ENCODE peak calls at places on chromosomes 11 and 22, in ten cellular contexts. X is endothelial cell of umbilical vein; E is fibroblast of mammary gland; Q is HFF-Myc; R is naive thymus-derived CD4-positive, alpha-beta T cell; I is coronary artery; H is fibroblast of pulmonary artery; G is tibial artery; K is OCI-LY7; J is AG09309. Y is an unnamed sample.

GRCh38 chr11:34529643-34530042 is 16.0 kb upstream of the ELF5 start:
- DNase-seq in Q (no peak), G (no peak), I (no peak), J (no peak), H (no peak), K (no peak), E (no peak), R (no peak), X (no peak), Y (no peak)

GRCh38 chr11:113378013-113378412 is 9.6 kb upstream of the ANKK1 start:
- DNase-seq in X (no peak), E (no peak), J (no peak), G (no peak), K (no peak), R (no peak), H (no peak), I (no peak), Q (no peak), Y (no peak)

GRCh38 chr11:65266210-65266609 is 4.4 kb downstream of the POLA2 start:
- DNase-seq in H (peak), G (no peak), X (no peak), E (no peak), I (no peak), R (no peak), Q (no peak), J (no peak), K (peak), Y (no peak)

GRCh38 chr11:35812850-35813249 is 131.0 kb upstream of the LDLRAD3 start:
- DNase-seq in R (no peak), E (no peak), Q (no peak), G (no peak), I (no peak), K (no peak), H (peak), X (no peak), J (no peak), Y (no peak)

GRCh38 chr11:121530257-121530656 is 77.5 kb upstream of the SORL1-AS1 start:
- DNase-seq in I (no peak), K (no peak), G (no peak), Q (no peak), H (no peak), J (no peak), E (no peak), X (no peak), R (no peak), Y (no peak)

GRCh38 chr22:19035474-19036228 is 86.6 kb downstream of the DGCR2 start:
- DNase-seq in K (peak), J (no peak), G (no peak), I (no peak), X (no peak), H (no peak), Q (no peak), R (no peak), E (no peak), Y (no peak)

GRCh38 chr11:8262552-8263108 is 1.0 kb downstream of the LMO1 start:
- DNase-seq in G (peak), Q (no peak), E (peak), R (peak), H (peak), K (no peak), X (peak), I (peak), J (no peak), Y (peak)

GRCh38 chr11:105230586-105230985 is 91.0 kb upstream of the CARD18 start:
- DNase-seq in G (no peak), E (no peak), J (no peak), R (no peak), Q (no peak), K (no peak), X (no peak), I (no peak), H (no peak), Y (no peak)

GRCh38 chr11:105219269-105219668 is 79.7 kb upstream of the CARD18 start:
- DNase-seq in H (no peak), G (no peak), I (no peak), K (no peak), X (no peak), R (no peak), Q (no peak), J (no peak), E (no peak), Y (no peak)

GRCh38 chr22:38935616-38936015 is 21.8 kb upstream of the APOBEC3A start:
- DNase-seq in J (no peak), H (no peak), I (no peak), G (no peak), R (no peak), Q (no peak), E (no peak), X (no peak), K (no peak), Y (no peak)

GRCh38 chr11:78385205-78385604 is 32.4 kb downstream of the GAB2 start:
- DNase-seq in E (no peak), X (no peak), K (no peak), G (no peak), I (no peak), J (no peak), Q (no peak), H (no peak), R (no peak), Y (no peak)

GRCh38 chr22:20084547-20085413 is 4.7 kb downstream of the DGCR8 start:
- DNase-seq in I (no peak), X (no peak), J (no peak), G (no peak), Q (no peak), R (no peak), H (peak), E (peak), K (peak), Y (no peak)

GRCh38 chr11:4636136-4636535 is 1.1 kb upstream of the OR51D1 start:
- DNase-seq in E (no peak), Q (no peak), X (no peak), K (no peak), R (no peak), H (no peak), G (no peak), J (no peak), I (no peak), Y (no peak)

DNA sequence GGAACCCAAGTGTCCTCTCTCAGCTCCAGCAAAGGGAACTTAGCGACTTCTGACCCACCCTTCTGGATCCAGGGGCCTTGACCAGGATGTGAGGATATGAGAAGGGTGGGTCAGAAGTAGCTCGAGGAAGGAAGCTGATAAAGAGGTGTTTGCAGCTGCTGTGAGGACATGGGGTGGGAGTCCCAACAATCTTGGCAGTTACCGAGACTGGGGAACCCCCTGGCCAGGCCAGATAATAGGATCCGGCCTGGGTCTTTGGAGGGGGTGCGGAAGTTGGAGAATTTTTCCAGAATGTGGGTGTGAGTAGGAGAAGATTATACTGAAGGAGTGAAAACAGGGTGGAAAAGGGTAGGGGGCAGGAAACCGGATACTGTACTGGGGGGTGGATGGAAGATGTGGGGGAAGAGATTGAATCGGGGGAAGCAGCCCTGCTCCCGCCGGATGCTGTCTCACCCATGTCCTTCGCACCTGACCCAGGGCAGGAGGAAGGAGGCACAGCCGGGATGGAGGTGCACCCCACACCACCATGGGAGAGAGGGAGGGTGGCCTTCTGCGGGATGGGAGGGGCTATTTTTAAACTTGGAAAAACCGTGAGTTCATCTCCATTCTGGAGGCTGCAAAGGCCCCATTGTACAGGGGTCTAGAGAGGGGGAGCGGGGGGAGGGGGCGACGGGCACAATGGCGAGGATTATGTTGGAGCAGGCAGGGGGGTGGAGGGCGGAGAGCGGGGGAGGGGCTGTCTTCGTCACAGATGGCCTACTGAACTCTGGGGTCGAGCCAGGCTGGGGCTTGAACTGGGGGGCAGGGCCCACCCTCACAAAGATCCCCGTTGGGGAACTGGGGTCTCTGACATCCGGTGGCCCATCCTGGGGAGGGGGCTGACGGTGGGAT is 3.0 kb upstream of the MCAM start:
- DNase-seq in I (no peak), G (no peak), K (no peak), E (no peak), Q (no peak), J (no peak), X (peak), H (no peak), R (no peak), Y (no peak)
- H3K4me3 ChIP-seq in I (peak), G (peak), K (peak), E (no peak), Q (no peak), J (no peak), X (no peak), H (no peak), R (no peak), Y (no peak)

GRCh38 chr11:95398437-95399112 is 167.6 kb upstream of the SESN3 start:
- DNase-seq in G (no peak), E (peak), X (no peak), I (no peak), Q (no peak), H (peak), K (no peak), R (no peak), J (no peak), Y (peak)

GRCh38 chr11:95404370-95404769 is 173.4 kb upstream of the SESN3 start:
- DNase-seq in R (no peak), H (no peak), K (no peak), Q (no peak), X (no peak), J (no peak), G (no peak), E (no peak), I (no peak), Y (no peak)
- H3K4me3 ChIP-seq in R (no peak), H (no peak), K (no peak), Q (no peak), X (no peak), J (no peak), G (no peak), E (no peak), I (no peak), Y (no peak)

DNA sequence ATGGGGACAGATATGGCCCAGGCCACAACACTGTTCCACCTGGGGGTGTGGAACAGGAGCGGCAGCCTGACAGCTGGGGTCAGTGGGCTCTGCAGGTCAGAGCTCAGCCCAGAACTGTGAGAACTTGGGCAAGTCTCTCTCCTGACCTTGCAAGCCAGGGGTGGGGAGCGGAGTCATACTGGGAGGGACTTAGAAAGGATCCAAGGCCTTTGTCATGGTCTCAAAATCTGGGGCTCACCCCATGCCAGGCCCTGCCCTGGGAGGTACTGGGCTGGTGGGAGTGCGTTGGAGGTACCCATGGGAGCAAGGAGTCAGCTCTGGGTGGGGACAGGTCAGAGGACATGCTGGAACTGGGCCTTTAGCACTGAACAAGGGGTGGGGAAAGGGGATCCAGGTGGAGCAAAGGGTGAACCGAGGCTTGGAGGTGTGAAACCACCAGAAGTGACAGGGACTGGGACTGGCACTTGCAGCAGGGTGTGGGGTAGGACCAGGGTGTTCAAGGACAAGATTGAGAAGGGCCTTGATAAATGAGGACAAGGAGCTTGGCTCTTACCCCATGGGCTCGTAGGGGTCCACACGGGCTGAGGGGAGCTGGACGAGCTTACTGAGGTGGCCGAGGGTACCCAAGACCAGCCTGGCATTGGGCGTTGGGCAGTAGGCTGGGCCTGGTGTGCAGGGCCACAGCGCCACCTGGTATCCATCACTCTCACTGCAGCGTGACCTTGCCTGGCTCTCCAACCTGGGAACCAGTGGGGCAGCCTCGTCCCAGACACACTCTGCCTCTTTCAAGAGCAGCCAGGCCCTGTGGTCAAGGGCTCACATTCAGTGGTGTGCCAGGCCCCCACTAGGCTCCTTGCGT is 7.4 kb upstream of the PMM1 start:
- DNase-seq in R (no peak), J (no peak), X (peak), I (peak), K (peak), G (peak), E (peak), H (peak), Q (no peak), Y (peak)
- H3K4me3 ChIP-seq in R (no peak), J (no peak), X (no peak), I (no peak), K (no peak), G (no peak), E (no peak), H (no peak), Q (no peak), Y (no peak)

GRCh38 chr11:122804796-122805195 is 33.5 kb upstream of the CRTAM start:
- DNase-seq in I (no peak), J (no peak), R (no peak), G (no peak), E (no peak), X (no peak), K (no peak), Q (no peak), H (no peak), Y (no peak)

GRCh38 chr11:122802876-122803275 is 35.4 kb upstream of the CRTAM start:
- DNase-seq in Q (no peak), J (no peak), R (no peak), G (no peak), E (no peak), I (no peak), H (no peak), K (no peak), X (no peak), Y (no peak)

GRCh38 chr11:122803716-122804115 is 34.6 kb upstream of the CRTAM start:
- DNase-seq in E (no peak), K (no peak), Q (no peak), H (no peak), X (no peak), G (no peak), R (no peak), J (no peak), I (no peak), Y (no peak)

GRCh38 chr11:122804161-122804560 is 34.1 kb upstream of the CRTAM start:
- DNase-seq in R (no peak), H (peak), X (no peak), I (no peak), G (no peak), Q (no peak), J (no peak), K (no peak), E (peak), Y (peak)

DNA sequence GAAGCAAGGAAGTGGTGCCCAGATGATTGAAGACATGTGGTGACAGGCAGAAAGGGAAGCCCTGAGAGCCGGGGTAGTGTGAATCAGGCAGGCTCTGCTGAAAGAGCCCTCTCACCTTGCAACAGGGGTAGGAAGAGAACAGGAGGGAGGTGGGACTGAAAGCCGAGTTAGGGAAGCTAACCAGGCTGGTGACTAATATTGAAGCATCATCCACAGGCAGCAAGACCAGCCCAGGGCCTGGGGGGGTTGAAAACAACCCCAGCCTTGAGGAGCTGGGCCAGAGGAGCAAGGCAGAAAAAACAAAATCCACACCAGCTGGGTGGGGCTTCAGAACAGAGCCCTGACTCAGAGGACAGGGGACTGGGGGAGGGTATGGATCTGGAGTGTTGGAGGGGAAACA is 35.0 kb upstream of the CRTAM start:
- DNase-seq in K (no peak), Q (no peak), E (peak), R (no peak), J (peak), X (no peak), H (peak), I (no peak), G (no peak), Y (peak)
- H3K4me3 ChIP-seq in K (no peak), Q (no peak), E (no peak), R (no peak), J (no peak), X (no peak), H (no peak), I (no peak), G (no peak), Y (no peak)